ENCODE peak calls at places on chromosomes 11 and 22, in six cellular contexts. M, U, R, S, O and A are unnamed samples.

GRCh38 chr11:843818-844692 is 1.4 kb downstream of the TSPAN4 start:
- DNase-seq in S (peak; percentile 89), O (peak; percentile 37), R (peak; percentile 96), U (peak; percentile 92), M (peak; percentile 62), A (no peak)

GRCh38 chr22:39153220-39153860 is 860 bp upstream of the CBX7 start:
- DNase-seq in M (no peak), R (no peak), S (no peak), U (no peak), O (no peak), A (no peak)

GRCh38 chr22:48428556-48429371 is 1398.9 kb downstream of the BRD1 start:
- DNase-seq in M (no peak), O (no peak), R (no peak), U (no peak), S (no peak), A (no peak)

GRCh38 chr11:102824541-102824940 is 18.9 kb downstream of the MMP3 start:
- DNase-seq in R (no peak), S (no peak), M (no peak), O (no peak), U (no peak), A (no peak)

GRCh38 chr22:40294696-40295095 is 51.6 kb upstream of the ADSL start:
- DNase-seq in R (no peak), U (no peak), M (no peak), O (no peak), S (no peak), A (no peak)

GRCh38 chr22:46329616-46330015 is 5.9 kb upstream of the TRMU start:
- DNase-seq in U (no peak), M (no peak), R (no peak), S (no peak), O (no peak), A (no peak)

GRCh38 chr11:115843116-115843515 is 338.9 kb upstream of the CADM1 start:
- DNase-seq in O (no peak), M (no peak), R (no peak), S (no peak), U (no peak), A (no peak)

GRCh38 chr11:107385361-107385982 is 72.2 kb downstream of the CWF19L2 start:
- DNase-seq in R (no peak), U (peak; percentile 12), M (no peak), S (no peak), O (no peak), A (no peak)

GRCh38 chr22:42344391-42344861 is 74.0 kb upstream of the TCF20 start:
- DNase-seq in R (peak; percentile 79), U (no peak), O (no peak), M (no peak), S (no peak), A (no peak)

GRCh38 chr11:130671801-130672700 is 223.6 kb downstream of the ADAMTS15 start:
- DNase-seq in R (peak; percentile 88), O (no peak), S (no peak), U (no peak), M (no peak), A (peak; percentile 62)

GRCh38 chr11:128936546-128937275 is 6.0 kb downstream of the TP53AIP1 start:
- DNase-seq in O (no peak), M (no peak), U (no peak), S (peak; percentile 15), R (no peak), A (no peak)

GRCh38 chr11:64124147-64124546 is 41.8 kb downstream of the MACROD1 start:
- DNase-seq in R (no peak), S (peak; percentile 78), U (peak; percentile 44), M (no peak), O (no peak), A (no peak)

GRCh38 chr11:66919938-66920337 is 38.2 kb downstream of the PC start:
- DNase-seq in M (no peak), S (no peak), R (no peak), O (no peak), U (no peak), A (no peak)

GRCh38 chr11:32210601-32211000 is 119.7 kb downstream of the RCN1 start:
- DNase-seq in S (no peak), O (no peak), R (no peak), M (no peak), U (peak; percentile 36), A (no peak)

GRCh38 chr11:27698872-27699241 is 1.4 kb downstream of the BDNF start:
- DNase-seq in O (peak; percentile 84), M (no peak), R (peak; percentile 74), S (peak; percentile 91), U (peak; percentile 80), A (no peak)

GRCh38 chr11:68632802-68633201 is 51.5 kb upstream of the GAL start:
- DNase-seq in O (no peak), M (peak; percentile 26), R (no peak), S (peak; percentile 77), U (peak; percentile 83), A (peak; percentile 21)

GRCh38 chr11:48134221-48134922 is 82.2 kb upstream of the OR4B1 start:
- DNase-seq in S (peak; percentile 24), R (no peak), M (no peak), U (no peak), O (no peak), A (no peak)

GRCh38 chr11:92159931-92160330 is 64.7 kb upstream of the FAT3 start:
- DNase-seq in M (no peak), U (no peak), R (no peak), S (no peak), O (no peak), A (no peak)

GRCh38 chr22:32380991-32381390 is 23.3 kb downstream of the RFPL3 start:
- DNase-seq in O (no peak), S (no peak), R (no peak), M (no peak), U (no peak), A (no peak)

GRCh38 chr11:95338430-95338991 is 107.5 kb upstream of the SESN3 start:
- DNase-seq in U (no peak), S (peak; percentile 83), M (no peak), R (peak; percentile 73), O (no peak), A (no peak)

GRCh38 chr11:66636411-66636810 is 2.1 kb upstream of the RBM4 start:
- DNase-seq in S (no peak), R (no peak), U (no peak), O (no peak), M (no peak), A (no peak)

GRCh38 chr11:102724904-102725515 is at the start of gene MMP8:
- DNase-seq in M (peak; percentile 59), U (no peak), O (no peak), R (no peak), S (no peak), A (no peak)

GRCh38 chr11:36062796-36063380 is 119.0 kb downstream of the LDLRAD3 start:
- DNase-seq in U (no peak), M (no peak), S (no peak), R (no peak), O (no peak), A (no peak)

GRCh38 chr22:27195104-27195503 is 537.7 kb downstream of the MIAT start:
- DNase-seq in O (no peak), R (no peak), U (no peak), M (no peak), S (no peak), A (no peak)

GRCh38 chr11:70694371-70694770 is 296.0 kb downstream of the CTTN start:
- DNase-seq in M (no peak), U (no peak), O (no peak), S (no peak), R (no peak), A (no peak)

GRCh38 chr11:8584511-8584910 is 9.5 kb downstream of the STK33 start:
- DNase-seq in M (no peak), U (no peak), S (no peak), R (no peak), O (no peak), A (no peak)

GRCh38 chr22:24433868-24434471 is 6.6 kb downstream of the ADORA2A start:
- DNase-seq in O (no peak), R (no peak), M (no peak), U (no peak), S (no peak), A (no peak)

GRCh38 chr22:41598891-41599635 is 9.4 kb upstream of the PMM1 start:
- DNase-seq in R (no peak), U (no peak), S (no peak), M (no peak), O (no peak), A (no peak)

GRCh38 chr11:125166347-125166841 is 1.8 kb downstream of the PKNOX2 start:
- DNase-seq in O (no peak), R (peak; percentile 67), S (peak; percentile 53), U (no peak), M (no peak), A (no peak)

GRCh38 chr22:30861131-30861530 is 107.4 kb downstream of the MORC2 start:
- DNase-seq in U (no peak), O (no peak), M (no peak), R (peak; percentile 21), S (no peak), A (no peak)

GRCh38 chr11:100297516-100297915 is 389.6 kb upstream of the ARHGAP42 start:
- DNase-seq in O (no peak), U (no peak), S (no peak), R (no peak), M (peak; percentile 3), A (peak; percentile 5)